ENCODE peak calls at places on chromosomes 7 and 10, in six cellular contexts. One of them, this sample, is unnamed.

GRCh38 chr7:117825132-117825531 is 48.1 kb downstream of the CTTNBP2 start:
- DNase-seq in H1: no peak
- DNase-seq in H9: no peak
- DNase-seq in IMR-90: peak
- DNase-seq in mesenchymal stem cell: peak
- DNase-seq in neuronal stem cell: no peak
- DNase-seq in this sample: no peak

GRCh38 chr7:55020481-55020871 is 1.7 kb downstream of the EGFR start:
- DNase-seq in IMR-90: peak
- DNase-seq in neuronal stem cell: no peak
- DNase-seq in H9: no peak
- DNase-seq in H1: no peak
- DNase-seq in mesenchymal stem cell: peak
- DNase-seq in this sample: peak

GRCh38 chr7:7114575-7115291 is 67.6 kb upstream of the C1GALT1 start:
- DNase-seq in H9: no peak
- DNase-seq in neuronal stem cell: no peak
- DNase-seq in IMR-90: no peak
- DNase-seq in mesenchymal stem cell: no peak
- DNase-seq in H1: no peak
- DNase-seq in this sample: no peak

GRCh38 chr7:87474533-87475358 is 734 bp downstream of the ABCB4 start:
- DNase-seq in mesenchymal stem cell: peak
- DNase-seq in H1: no peak
- DNase-seq in neuronal stem cell: no peak
- DNase-seq in H9: no peak
- DNase-seq in IMR-90: no peak
- DNase-seq in this sample: no peak

GRCh38 chr10:86678999-86679792 is 10.9 kb downstream of the LDB3 start:
- DNase-seq in mesenchymal stem cell: no peak
- DNase-seq in neuronal stem cell: no peak
- DNase-seq in H9: no peak
- DNase-seq in IMR-90: no peak
- DNase-seq in H1: no peak
- DNase-seq in this sample: no peak

GRCh38 chr10:26491934-26492333 is 53.8 kb downstream of the APBB1IP start:
- DNase-seq in neuronal stem cell: no peak
- DNase-seq in mesenchymal stem cell: no peak
- DNase-seq in H1: no peak
- DNase-seq in H9: no peak
- DNase-seq in IMR-90: no peak
- DNase-seq in this sample: no peak

GRCh38 chr10:12844796-12845524 is 156.6 kb downstream of the CCDC3 start:
- DNase-seq in H1: no peak
- DNase-seq in neuronal stem cell: no peak
- DNase-seq in mesenchymal stem cell: peak
- DNase-seq in H9: no peak
- DNase-seq in IMR-90: peak
- DNase-seq in this sample: peak

GRCh38 chr7:111864291-111864976 is 302.1 kb upstream of the IMMP2L start:
- DNase-seq in mesenchymal stem cell: no peak
- DNase-seq in neuronal stem cell: no peak
- DNase-seq in H9: no peak
- DNase-seq in H1: no peak
- DNase-seq in IMR-90: peak
- DNase-seq in this sample: no peak

GRCh38 chr7:6284461-6285360 is 12.3 kb upstream of the CYTH3 start:
- DNase-seq in H9: no peak
- DNase-seq in IMR-90: no peak
- DNase-seq in H1: no peak
- DNase-seq in mesenchymal stem cell: no peak
- DNase-seq in neuronal stem cell: no peak
- DNase-seq in this sample: peak

GRCh38 chr7:65749039-65749438 is 123.8 kb upstream of the VKORC1L1 start:
- DNase-seq in neuronal stem cell: no peak
- DNase-seq in H9: no peak
- DNase-seq in H1: no peak
- DNase-seq in mesenchymal stem cell: no peak
- DNase-seq in IMR-90: no peak
- DNase-seq in this sample: no peak

GRCh38 chr10:43086321-43086942 is 9.6 kb downstream of the RET start:
- DNase-seq in neuronal stem cell: no peak
- DNase-seq in H9: no peak
- DNase-seq in mesenchymal stem cell: no peak
- DNase-seq in H1: no peak
- DNase-seq in IMR-90: no peak
- DNase-seq in this sample: no peak

GRCh38 chr7:142248-142955 is 50.0 kb upstream of the FAM20C start:
- DNase-seq in IMR-90: no peak
- DNase-seq in H1: no peak
- DNase-seq in H9: no peak
- DNase-seq in neuronal stem cell: no peak
- DNase-seq in mesenchymal stem cell: no peak
- DNase-seq in this sample: no peak

GRCh38 chr7:68752485-68752884 is 845.8 kb upstream of the AUTS2 start:
- DNase-seq in IMR-90: no peak
- DNase-seq in H1: no peak
- DNase-seq in mesenchymal stem cell: no peak
- DNase-seq in H9: no peak
- DNase-seq in neuronal stem cell: no peak
- DNase-seq in this sample: no peak

GRCh38 chr7:152313879-152314604 is 121.8 kb downstream of the KMT2C start:
- DNase-seq in IMR-90: peak
- DNase-seq in H9: no peak
- DNase-seq in mesenchymal stem cell: peak
- DNase-seq in neuronal stem cell: no peak
- DNase-seq in H1: no peak
- DNase-seq in this sample: peak

GRCh38 chr7:50587737-50588136 is 22.5 kb upstream of the DDC start:
- DNase-seq in IMR-90: no peak
- DNase-seq in H9: no peak
- DNase-seq in neuronal stem cell: no peak
- DNase-seq in mesenchymal stem cell: no peak
- DNase-seq in H1: no peak
- DNase-seq in this sample: no peak

GRCh38 chr10:84341538-84341856 is 13.1 kb downstream of the CCSER2 start:
- DNase-seq in H9: no peak
- DNase-seq in neuronal stem cell: no peak
- DNase-seq in mesenchymal stem cell: no peak
- DNase-seq in H1: no peak
- DNase-seq in IMR-90: no peak
- DNase-seq in this sample: no peak

GRCh38 chr7:26291699-26292538 is at the start of gene SNX10:
- DNase-seq in H1: peak
- DNase-seq in IMR-90: no peak
- DNase-seq in neuronal stem cell: peak
- DNase-seq in H9: peak
- DNase-seq in mesenchymal stem cell: peak
- DNase-seq in this sample: peak

GRCh38 chr7:146119016-146119415 is 2.4 kb downstream of the CNTNAP2 start:
- DNase-seq in mesenchymal stem cell: no peak
- DNase-seq in H1: no peak
- DNase-seq in neuronal stem cell: no peak
- DNase-seq in IMR-90: no peak
- DNase-seq in H9: no peak
- DNase-seq in this sample: no peak

GRCh38 chr10:132371641-132372081 is 25.3 kb upstream of the PWWP2B start:
- DNase-seq in mesenchymal stem cell: no peak
- DNase-seq in H9: no peak
- DNase-seq in neuronal stem cell: no peak
- DNase-seq in H1: peak
- DNase-seq in IMR-90: no peak
- DNase-seq in this sample: peak

GRCh38 chr10:103917326-103918052 is 495 bp downstream of the STN1 start:
- DNase-seq in mesenchymal stem cell: no peak
- DNase-seq in IMR-90: peak
- DNase-seq in H9: peak
- DNase-seq in H1: no peak
- DNase-seq in neuronal stem cell: peak
- DNase-seq in this sample: no peak

GRCh38 chr10:114753126-114753525 is 68.5 kb upstream of the FHIP2A start:
- DNase-seq in IMR-90: peak
- DNase-seq in mesenchymal stem cell: peak
- DNase-seq in H1: no peak
- DNase-seq in neuronal stem cell: no peak
- DNase-seq in H9: no peak
- DNase-seq in this sample: no peak

DNA sequence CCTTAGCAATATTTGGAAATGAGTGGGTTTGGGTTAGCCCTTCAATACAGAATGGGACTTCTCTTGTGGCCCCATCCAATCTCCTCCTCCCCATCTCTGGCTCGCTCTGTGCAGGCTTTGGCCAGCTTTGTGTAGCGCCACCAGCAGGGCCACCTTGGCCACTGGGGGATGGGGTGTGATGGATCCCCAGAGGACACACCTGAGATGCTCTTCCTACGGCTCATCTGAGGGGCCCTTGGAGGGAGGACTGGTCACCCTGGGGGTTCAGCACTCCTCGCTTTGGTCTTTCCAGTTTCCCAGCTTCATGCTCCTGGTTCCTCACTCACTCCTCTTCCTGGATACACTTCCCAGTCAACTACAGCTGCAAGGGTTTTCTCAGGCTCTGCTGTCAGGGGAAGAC is 15.3 kb upstream of the C10orf90 start:
- DNase-seq in H9: no peak
- DNase-seq in H1: no peak
- DNase-seq in mesenchymal stem cell: no peak
- DNase-seq in neuronal stem cell: no peak
- DNase-seq in IMR-90: no peak
- DNase-seq in this sample: no peak
- H3K4ac ChIP-seq in H9: no peak
- H3K4ac ChIP-seq in H1: no peak
- H3K4ac ChIP-seq in mesenchymal stem cell: no peak
- H3K4ac ChIP-seq in neuronal stem cell: no peak
- H3K4ac ChIP-seq in IMR-90: no peak
- H3K4ac ChIP-seq in this sample: no peak

DNA sequence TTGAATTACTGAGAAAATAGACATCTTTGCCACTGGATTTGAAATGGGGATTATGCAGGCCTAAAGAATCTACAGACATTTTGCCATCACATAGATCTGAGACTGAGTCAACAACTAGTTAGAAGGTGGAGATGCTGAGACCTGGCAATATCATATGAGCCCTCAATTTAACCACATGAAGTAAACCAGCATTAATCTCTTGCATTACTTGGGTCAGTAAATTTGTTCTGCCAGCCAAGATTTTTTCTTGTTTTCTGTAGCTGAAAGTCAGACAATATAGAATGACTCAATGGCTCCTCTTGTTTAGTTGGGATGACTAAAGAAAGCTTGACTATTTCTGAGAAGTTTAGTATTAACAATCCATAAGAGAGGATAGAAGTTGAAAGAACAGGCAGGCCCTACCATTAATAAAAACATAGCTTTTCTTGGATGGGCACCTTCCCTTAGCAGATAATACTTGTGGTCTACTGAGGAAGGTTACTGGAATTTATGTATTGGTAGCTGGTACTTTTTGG is 396.7 kb upstream of the SORCS1 start:
- DNase-seq in H9: no peak
- DNase-seq in IMR-90: no peak
- DNase-seq in H1: no peak
- DNase-seq in neuronal stem cell: no peak
- DNase-seq in mesenchymal stem cell: no peak
- DNase-seq in this sample: no peak
- H3K14ac ChIP-seq in H9: no peak
- H3K14ac ChIP-seq in IMR-90: no peak
- H3K14ac ChIP-seq in H1: no peak
- H3K14ac ChIP-seq in neuronal stem cell: no peak
- H3K14ac ChIP-seq in mesenchymal stem cell: no peak
- H3K14ac ChIP-seq in this sample: no peak

GRCh38 chr7:48337781-48338180 is 166.5 kb downstream of the ABCA13 start:
- DNase-seq in H1: no peak
- DNase-seq in H9: no peak
- DNase-seq in IMR-90: no peak
- DNase-seq in mesenchymal stem cell: no peak
- DNase-seq in neuronal stem cell: no peak
- DNase-seq in this sample: no peak
- H3K4ac ChIP-seq in H1: no peak
- H3K4ac ChIP-seq in H9: no peak
- H3K4ac ChIP-seq in IMR-90: no peak
- H3K4ac ChIP-seq in mesenchymal stem cell: no peak
- H3K4ac ChIP-seq in neuronal stem cell: no peak
- H3K4ac ChIP-seq in this sample: no peak

DNA sequence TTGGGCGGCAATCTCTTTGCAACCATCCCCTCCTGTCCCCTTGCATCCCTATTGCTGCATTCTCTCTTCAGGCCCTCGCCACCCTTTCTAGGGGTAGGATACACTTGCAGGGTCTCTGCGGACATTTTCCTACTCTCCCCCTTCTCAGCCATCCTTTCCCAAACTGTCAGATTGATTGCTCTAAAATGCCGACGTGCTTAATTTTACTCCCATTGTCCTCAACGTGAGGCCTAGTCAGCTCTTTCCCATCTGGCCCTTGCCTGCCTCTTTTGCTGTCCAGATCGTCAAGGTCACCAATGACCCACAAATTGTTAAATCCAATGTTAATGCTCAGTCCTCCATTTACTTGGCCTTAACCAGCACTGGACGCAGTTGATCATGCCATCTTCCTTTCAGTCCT is 12.7 kb upstream of the LRMDA start:
- DNase-seq in H9: no peak
- DNase-seq in IMR-90: no peak
- DNase-seq in H1: no peak
- DNase-seq in mesenchymal stem cell: no peak
- DNase-seq in neuronal stem cell: no peak
- DNase-seq in this sample: no peak
- H3K14ac ChIP-seq in H9: no peak
- H3K14ac ChIP-seq in IMR-90: no peak
- H3K14ac ChIP-seq in H1: no peak
- H3K14ac ChIP-seq in mesenchymal stem cell: no peak
- H3K14ac ChIP-seq in neuronal stem cell: no peak
- H3K14ac ChIP-seq in this sample: no peak

DNA sequence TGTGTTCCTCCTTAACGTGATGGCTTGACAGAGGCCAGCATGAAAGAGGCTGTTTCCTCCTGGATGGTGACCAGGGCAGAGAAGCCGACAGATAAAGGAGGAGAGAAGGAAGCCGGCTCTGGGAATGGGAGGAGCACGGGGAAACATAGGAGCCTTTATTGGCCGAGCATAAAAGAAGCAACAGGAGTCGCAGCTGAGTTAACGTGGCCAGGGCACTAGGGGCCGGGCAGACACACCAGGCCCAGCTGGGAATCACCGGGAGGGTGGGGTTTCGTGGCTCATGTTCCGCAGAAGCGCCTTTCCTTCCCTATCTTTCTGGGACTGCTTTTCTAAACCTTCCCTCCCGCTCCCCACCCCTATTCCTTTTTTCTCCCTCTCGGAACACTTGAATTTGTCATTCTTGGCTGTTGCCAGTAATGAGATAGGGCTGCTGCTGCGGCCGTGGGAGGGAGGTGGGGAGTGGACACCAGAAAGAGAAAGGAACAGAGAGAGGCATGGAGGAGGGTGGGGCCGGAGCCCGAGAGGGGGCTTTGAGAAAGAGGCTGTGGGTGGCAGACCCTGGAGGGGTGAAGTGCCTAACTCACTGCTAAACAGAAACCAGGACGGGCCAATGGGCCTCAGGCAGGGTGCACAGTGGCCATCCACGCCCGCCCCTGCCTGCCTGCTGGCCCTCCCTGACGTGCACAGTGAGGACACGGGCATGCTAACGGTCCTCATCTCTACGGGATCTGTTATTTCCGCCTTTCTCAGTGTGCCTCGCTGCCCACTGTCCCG is 65.2 kb downstream of the COL13A1 start:
- DNase-seq in mesenchymal stem cell: peak
- DNase-seq in IMR-90: peak
- DNase-seq in H1: peak
- DNase-seq in neuronal stem cell: peak
- DNase-seq in H9: peak
- DNase-seq in this sample: no peak
- H3K4ac ChIP-seq in mesenchymal stem cell: peak
- H3K4ac ChIP-seq in IMR-90: peak
- H3K4ac ChIP-seq in H1: peak
- H3K4ac ChIP-seq in neuronal stem cell: no peak
- H3K4ac ChIP-seq in H9: no peak
- H3K4ac ChIP-seq in this sample: no peak

GRCh38 chr10:17795088-17795487 is 14.1 kb upstream of the MRC1 start:
- DNase-seq in H1: no peak
- DNase-seq in H9: no peak
- DNase-seq in neuronal stem cell: no peak
- DNase-seq in mesenchymal stem cell: no peak
- DNase-seq in IMR-90: no peak
- DNase-seq in this sample: no peak
- H3K14ac ChIP-seq in H1: no peak
- H3K14ac ChIP-seq in H9: no peak
- H3K14ac ChIP-seq in neuronal stem cell: no peak
- H3K14ac ChIP-seq in mesenchymal stem cell: no peak
- H3K14ac ChIP-seq in IMR-90: no peak
- H3K14ac ChIP-seq in this sample: no peak

This sample was measured in trophoblast cell.